ENCODE peak calls at places on chromosomes 7 and 10, in eight cellular contexts. L is astrocyte of the spinal cord, Q is tibial artery, B is left ventricle myocardium inferior, R is stomach, M is right atrium auricular region, X is foreskin fibroblast, H is HFF-Myc. E is an unnamed sample.
A peak's percentile ranks its signal among the peaks of the same experiment; 100 is the strongest.

GRCh38 chr7:106858618-106859532 is 6.2 kb upstream of the PIK3CG start:
- DNase-seq in L (no peak), Q (no peak), B (peak; percentile 67), R (peak; percentile 38), M (no peak), X (no peak), H (no peak), E (no peak)

GRCh38 chr10:77641788-77642397 is 4.3 kb upstream of the KCNMA1 start:
- DNase-seq in L (peak; percentile 85), Q (no peak), B (no peak), R (peak; percentile 77), M (peak; percentile 67), X (peak; percentile 91), H (peak; percentile 78), E (peak; percentile 68)

GRCh38 chr10:1531883-1532597 is 205.3 kb downstream of the ADARB2 start:
- DNase-seq in L (no peak), Q (peak; percentile 1), B (no peak), R (no peak), M (no peak), X (no peak), H (no peak), E (no peak)

GRCh38 chr10:96448558-96448957 is 65.2 kb downstream of the TLL2 start:
- DNase-seq in L (no peak), Q (no peak), B (no peak), R (no peak), M (no peak), X (no peak), H (no peak), E (no peak)

GRCh38 chr7:15687645-15688025 is 1.2 kb upstream of the MEOX2 start:
- DNase-seq in L (no peak), Q (peak; percentile 68), B (peak; percentile 31), R (no peak), M (no peak), X (peak; percentile 28), H (no peak), E (peak; percentile 36)

GRCh38 chr10:774223-774622 is 84.8 kb upstream of the DIP2C start:
- DNase-seq in L (no peak), Q (no peak), B (no peak), R (peak; percentile 10), M (peak; percentile 52), X (no peak), H (no peak), E (no peak)

GRCh38 chr10:71433116-71433982 is 36.6 kb downstream of the CDH23 start:
- DNase-seq in L (no peak), Q (no peak), B (no peak), R (no peak), M (no peak), X (no peak), H (no peak), E (no peak)

GRCh38 chr10:102791754-102792153 is 45.5 kb downstream of the CYP17A1 start:
- DNase-seq in L (no peak), Q (no peak), B (no peak), R (no peak), M (no peak), X (peak; percentile 55), H (no peak), E (no peak)

GRCh38 chr10:101321073-101321472 is 32.9 kb upstream of the BTRC start:
- DNase-seq in L (no peak), Q (no peak), B (no peak), R (no peak), M (no peak), X (no peak), H (no peak), E (no peak)

GRCh38 chr7:13169356-13169755 is 481.9 kb downstream of the ARL4A start:
- DNase-seq in L (no peak), Q (no peak), B (no peak), R (no peak), M (no peak), X (no peak), H (no peak), E (no peak)

GRCh38 chr10:124048371-124049290 is 44.8 kb downstream of the CHST15 start:
- DNase-seq in L (peak; percentile 84), Q (no peak), B (no peak), R (no peak), M (no peak), X (no peak), H (no peak), E (no peak)

GRCh38 chr7:155210386-155210785 is 87.3 kb upstream of the INSIG1 start:
- DNase-seq in L (no peak), Q (peak; percentile 48), B (no peak), R (no peak), M (no peak), X (no peak), H (no peak), E (no peak)

GRCh38 chr7:152902870-152903860 is 143.6 kb downstream of the ACTR3B start:
- DNase-seq in L (no peak), Q (peak; percentile 42), B (no peak), R (no peak), M (no peak), X (no peak), H (no peak), E (no peak)

GRCh38 chr7:92831716-92832622 is 4.4 kb downstream of the CDK6 start:
- DNase-seq in L (peak; percentile 87), Q (no peak), B (no peak), R (no peak), M (no peak), X (peak; percentile 94), H (peak; percentile 89), E (no peak)

GRCh38 chr7:138584283-138584682 is 116.9 kb downstream of the SVOPL start:
- DNase-seq in L (no peak), Q (no peak), B (no peak), R (no peak), M (no peak), X (no peak), H (no peak), E (no peak)

GRCh38 chr7:1664711-1665591 is 5.1 kb upstream of the ELFN1 start:
- DNase-seq in L (peak; percentile 58), Q (peak; percentile 67), B (peak; percentile 68), R (peak; percentile 60), M (no peak), X (peak; percentile 79), H (no peak), E (peak; percentile 92)

GRCh38 chr10:58943234-58943633 is 233.2 kb upstream of the PHYHIPL start:
- DNase-seq in L (no peak), Q (no peak), B (no peak), R (no peak), M (no peak), X (peak; percentile 53), H (no peak), E (no peak)

GRCh38 chr10:77348082-77348481 is 289.5 kb downstream of the KCNMA1 start:
- DNase-seq in L (peak; percentile 36), Q (no peak), B (no peak), R (no peak), M (no peak), X (no peak), H (no peak), E (no peak)

GRCh38 chr10:34444223-34445183 is 370.6 kb downstream of the PARD3 start:
- DNase-seq in L (no peak), Q (no peak), B (no peak), R (no peak), M (no peak), X (peak; percentile 8), H (no peak), E (no peak)

GRCh38 chr7:4817178-4817905 is 41.9 kb downstream of the AP5Z1 start:
- DNase-seq in L (no peak), Q (no peak), B (no peak), R (no peak), M (no peak), X (no peak), H (no peak), E (no peak)

GRCh38 chr10:36612436-36612835 is 513.0 kb upstream of the ANKRD30A start:
- DNase-seq in L (no peak), Q (no peak), B (no peak), R (no peak), M (no peak), X (no peak), H (no peak), E (no peak)

GRCh38 chr7:141567465-141567864 is 16.3 kb downstream of the AGK start:
- DNase-seq in L (no peak), Q (no peak), B (no peak), R (no peak), M (no peak), X (no peak), H (no peak), E (no peak)

GRCh38 chr7:192035-192649 is at the start of gene FAM20C:
- DNase-seq in L (peak; percentile 94), Q (peak; percentile 95), B (peak; percentile 89), R (peak; percentile 91), M (peak; percentile 87), X (peak; percentile 98), H (no peak), E (peak; percentile 33)

GRCh38 chr7:98922392-98923107 is 44.2 kb downstream of the TRRAP start:
- DNase-seq in L (peak; percentile 86), Q (peak; percentile 82), B (no peak), R (peak; percentile 52), M (peak; percentile 60), X (peak; percentile 81), H (no peak), E (no peak)

GRCh38 chr7:93327006-93327633 is 95.0 kb downstream of the VPS50 start:
- DNase-seq in L (peak; percentile 90), Q (no peak), B (no peak), R (no peak), M (no peak), X (peak; percentile 87), H (peak; percentile 53), E (no peak)

GRCh38 chr10:3658766-3659165 is 126.2 kb downstream of the KLF6 start:
- DNase-seq in L (no peak), Q (no peak), B (no peak), R (no peak), M (no peak), X (no peak), H (no peak), E (no peak)

GRCh38 chr7:82481499-82482097 is 38.0 kb upstream of the CACNA2D1 start:
- DNase-seq in L (peak; percentile 46), Q (no peak), B (no peak), R (no peak), M (no peak), X (peak; percentile 56), H (no peak), E (no peak)

GRCh38 chr7:42272793-42273665 is 36.0 kb upstream of the GLI3 start:
- DNase-seq in L (peak; percentile 43), Q (no peak), B (no peak), R (no peak), M (no peak), X (peak; percentile 62), H (peak; percentile 52), E (no peak)
- TF ChIP-seq CTCF in L (peak; percentile 71), Q (no peak), B (peak; percentile 43), R (no peak), M (peak; percentile 34), X (peak; percentile 67), H (peak; percentile 59), E (no peak)

GRCh38 chr10:60646966-60647796 is 131.1 kb upstream of the CDK1 start:
- DNase-seq in L (peak; percentile 72), Q (no peak), B (no peak), R (no peak), M (no peak), X (peak; percentile 82), H (peak; percentile 58), E (peak; percentile 63)
- TF ChIP-seq CTCF in L (peak; percentile 50), Q (peak; percentile 84), B (peak; percentile 81), R (no peak), M (peak; percentile 77), X (peak; percentile 62), H (peak; percentile 41), E (peak; percentile 83)

GRCh38 chr7:79096361-79096805 is 357.1 kb downstream of the MAGI2 start:
- DNase-seq in L (peak; percentile 1), Q (no peak), B (no peak), R (no peak), M (no peak), X (peak; percentile 13), H (no peak), E (no peak)
- TF ChIP-seq CTCF in L (no peak), Q (no peak), B (no peak), R (no peak), M (no peak), X (no peak), H (no peak), E (no peak)

GRCh38 chr10:63671317-63671937 is 150.2 kb downstream of the REEP3 start:
- DNase-seq in L (peak; percentile 78), Q (no peak), B (no peak), R (no peak), M (no peak), X (peak; percentile 91), H (peak; percentile 84), E (no peak)
- TF ChIP-seq CTCF in L (no peak), Q (no peak), B (no peak), R (no peak), M (peak; percentile 32), X (no peak), H (no peak), E (no peak)

E was measured in endothelial cell.